ENCODE peak calls at places on chromosomes 16 and 17, in eight cellular contexts. E is upper lobe of left lung; X is mucosa of descending colon; D is A172; U is stimulated activated CD8-positive, alpha-beta memory T cell treated with anti-CD3 and anti-CD28 coated beads, Interleukin-7, amount 100 ng/mL, for 1 hour; P is CD8-positive, alpha-beta memory T cell; B is T-helper 17 cell; F is K562. J is an unnamed sample.

GRCh38 chr16:26050489-26050888 is 358.7 kb downstream of the HS3ST4 start:
- DNase-seq in B (no peak), P (no peak), D (no peak), X (no peak), E (no peak), F (no peak), U (no peak), J (no peak)

GRCh38 chr17:63537001-63537400 is 13.3 kb upstream of the DCAF7 start:
- DNase-seq in X (no peak), F (no peak), P (no peak), D (no peak), U (no peak), E (no peak), B (no peak), J (no peak)

GRCh38 chr16:4908854-4909401 is 28.0 kb downstream of the PPL start:
- DNase-seq in D (no peak), B (no peak), P (no peak), E (no peak), F (no peak), X (no peak), U (no peak), J (no peak)

GRCh38 chr17:32283745-32284207 is 18.1 kb downstream of the RHBDL3 start:
- DNase-seq in B (no peak), D (peak), E (peak), P (no peak), X (no peak), U (no peak), F (no peak), J (no peak)

GRCh38 chr16:88650749-88651275 is at the start of gene CYBA:
- DNase-seq in X (peak), U (peak), D (no peak), P (peak), E (peak), F (peak), B (peak), J (no peak)

GRCh38 chr17:18004345-18004744 is 31.7 kb downstream of the DRC3 start:
- DNase-seq in E (no peak), F (no peak), B (no peak), X (no peak), U (no peak), P (no peak), D (no peak), J (no peak)

GRCh38 chr17:36907407-36907806 is 29.9 kb upstream of the LHX1 start:
- DNase-seq in F (no peak), E (no peak), X (no peak), U (no peak), P (no peak), B (no peak), D (no peak), J (no peak)

GRCh38 chr17:69592692-69593350 is 178.3 kb downstream of the MAP2K6 start:
- DNase-seq in F (no peak), D (no peak), X (no peak), E (no peak), U (no peak), B (no peak), P (no peak), J (peak)

GRCh38 chr17:17523714-17524075 is 27.5 kb upstream of the RASD1 start:
- DNase-seq in X (no peak), E (no peak), B (no peak), F (no peak), P (no peak), U (no peak), D (no peak), J (no peak)

GRCh38 chr16:11692651-11693050 is 24.4 kb downstream of the SNN start:
- DNase-seq in P (no peak), E (no peak), D (no peak), U (no peak), B (no peak), F (no peak), X (no peak), J (no peak)

GRCh38 chr17:42979511-42980273 is at the start of gene PTGES3L:
- DNase-seq in D (peak), X (peak), E (peak), U (no peak), P (peak), B (peak), F (peak), J (no peak)

GRCh38 chr16:54283735-54284318 is 2.8 kb downstream of the IRX3 start:
- DNase-seq in P (no peak), B (no peak), U (no peak), E (peak), X (no peak), D (no peak), F (no peak), J (no peak)

GRCh38 chr17:42984486-42984885 is 4.1 kb downstream of the RUNDC1 start:
- DNase-seq in E (no peak), U (no peak), P (no peak), X (no peak), B (no peak), D (no peak), F (no peak), J (no peak)

GRCh38 chr17:40342575-40343058 is 21.9 kb downstream of the GJD3 start:
- DNase-seq in P (no peak), D (no peak), E (no peak), F (no peak), U (no peak), X (no peak), B (no peak), J (no peak)

GRCh38 chr16:88540346-88540977 is 29.7 kb upstream of the ZC3H18 start:
- DNase-seq in B (no peak), E (no peak), F (no peak), P (no peak), X (no peak), D (no peak), U (no peak), J (no peak)

GRCh38 chr16:67163164-67163902 is 1.2 kb upstream of the HSF4 start:
- DNase-seq in U (no peak), X (peak), P (no peak), E (peak), F (no peak), D (no peak), B (peak), J (no peak)

GRCh38 chr17:74755533-74755932 is 7.1 kb downstream of the NHERF1 start:
- DNase-seq in B (no peak), U (no peak), F (no peak), P (no peak), X (no peak), E (no peak), D (no peak), J (no peak)

GRCh38 chr17:6648181-6648580 is 3.2 kb downstream of the MED31 start:
- DNase-seq in U (no peak), P (no peak), E (no peak), F (no peak), B (no peak), D (peak), X (no peak), J (no peak)

GRCh38 chr16:59707441-59707840 is 973.3 kb upstream of the GOT2 start:
- DNase-seq in P (no peak), E (no peak), B (no peak), F (no peak), X (no peak), U (no peak), D (no peak), J (no peak)

GRCh38 chr17:50274142-50274944 is at the start of gene TMEM92:
- DNase-seq in B (no peak), X (peak), P (no peak), U (no peak), D (peak), F (peak), E (peak), J (no peak)

GRCh38 chr17:2084766-2085647 is 30.1 kb downstream of the HIC1 start:
- DNase-seq in P (no peak), F (no peak), X (peak), D (peak), E (peak), U (no peak), B (no peak), J (no peak)

GRCh38 chr17:21044971-21045370 is 2.2 kb upstream of the USP22 start:
- DNase-seq in F (no peak), E (no peak), B (no peak), U (no peak), D (no peak), P (no peak), X (no peak), J (no peak)

GRCh38 chr17:41402161-41402560 is 4.8 kb upstream of the KRT31 start:
- DNase-seq in B (no peak), F (no peak), E (no peak), U (no peak), D (peak), P (no peak), X (no peak), J (peak)

GRCh38 chr17:59751955-59752413 is 44.5 kb downstream of the VMP1 start:
- DNase-seq in F (no peak), U (no peak), P (no peak), X (no peak), D (no peak), E (no peak), B (no peak), J (no peak)

GRCh38 chr17:83194189-83194565 is 114.8 kb downstream of the METRNL start:
- DNase-seq in P (no peak), E (peak), B (no peak), D (no peak), F (no peak), X (no peak), U (no peak), J (no peak)

GRCh38 chr17:77186141-77186604 is 45.4 kb downstream of the SEC14L1 start:
- DNase-seq in D (no peak), E (peak), U (no peak), P (no peak), B (no peak), F (no peak), X (no peak), J (no peak)

GRCh38 chr16:31427441-31428276 is 501 bp downstream of the COX6A2 start:
- DNase-seq in B (peak), F (peak), P (peak), D (no peak), X (peak), U (peak), E (peak), J (no peak)

GRCh38 chr17:18187816-18188761 is 4.5 kb downstream of the ALKBH5 start:
- DNase-seq in E (no peak), X (no peak), F (no peak), B (no peak), P (no peak), U (no peak), D (peak), J (no peak)

GRCh38 chr17:50919321-50920040 is 53.3 kb upstream of the TOB1 start:
- DNase-seq in D (peak), B (peak), F (peak), E (peak), P (peak), U (peak), X (peak), J (peak)

GRCh38 chr16:50195276-50195675 is 42.2 kb downstream of the TENT4B start:
- DNase-seq in X (no peak), E (no peak), F (no peak), P (no peak), U (no peak), D (peak), B (no peak), J (no peak)

GRCh38 chr17:28727727-28728363 is 743 bp upstream of the NEK8 start:
- DNase-seq in E (no peak), X (peak), D (peak), B (peak), P (peak), F (peak), U (peak), J (no peak)

GRCh38 chr17:58401287-58401686 is 16.0 kb downstream of the RNF43 start:
- DNase-seq in F (no peak), E (no peak), B (no peak), P (no peak), D (no peak), X (peak), U (no peak), J (no peak)

GRCh38 chr16:19879241-19879792 is 5.3 kb downstream of the GPRC5B start:
- DNase-seq in P (no peak), U (no peak), B (no peak), X (no peak), E (no peak), F (no peak), D (peak), J (peak)

J was measured in retinal pigment epithelial cell.